ENCODE peak calls at places on chromosomes 3 and 15, in eight cellular contexts. One of them, this sample, is unnamed. For H3K4me1, the result is how much of the 10 kb centered on the place peaks cover.

GRCh38 chr3:195020921-195021320 is 250.0 kb downstream of the XXYLT1 start:
- DNase-seq in trophoblast cell: no peak
- DNase-seq in body of pancreas: no peak
- DNase-seq in iPS DF 6.9: no peak
- DNase-seq in ovary: no peak
- DNase-seq in A549: no peak
- DNase-seq in CD4-positive, alpha-beta memory T cell: no peak
- DNase-seq in psoas muscle: no peak
- DNase-seq in this sample: no peak

GRCh38 chr3:43776101-43776500 is 85.4 kb downstream of the ABHD5 start:
- DNase-seq in CD4-positive, alpha-beta memory T cell: no peak
- DNase-seq in A549: no peak
- DNase-seq in psoas muscle: no peak
- DNase-seq in trophoblast cell: no peak
- DNase-seq in iPS DF 6.9: no peak
- DNase-seq in ovary: no peak
- DNase-seq in body of pancreas: no peak
- DNase-seq in this sample: no peak

GRCh38 chr3:170493712-170494182 is 75.1 kb downstream of the CLDN11 start:
- DNase-seq in body of pancreas: no peak
- DNase-seq in A549: no peak
- DNase-seq in ovary: peak
- DNase-seq in iPS DF 6.9: no peak
- DNase-seq in CD4-positive, alpha-beta memory T cell: no peak
- DNase-seq in trophoblast cell: peak
- DNase-seq in psoas muscle: no peak
- DNase-seq in this sample: no peak

GRCh38 chr3:136979204-136979603 is 21.4 kb downstream of the IL20RB start:
- DNase-seq in ovary: no peak
- DNase-seq in body of pancreas: no peak
- DNase-seq in trophoblast cell: no peak
- DNase-seq in psoas muscle: no peak
- DNase-seq in CD4-positive, alpha-beta memory T cell: no peak
- DNase-seq in A549: no peak
- DNase-seq in iPS DF 6.9: no peak
- DNase-seq in this sample: no peak

GRCh38 chr3:56309465-56309864 is 158.8 kb downstream of the ERC2 start:
- DNase-seq in A549: no peak
- DNase-seq in trophoblast cell: no peak
- DNase-seq in ovary: no peak
- DNase-seq in body of pancreas: no peak
- DNase-seq in CD4-positive, alpha-beta memory T cell: no peak
- DNase-seq in iPS DF 6.9: no peak
- DNase-seq in psoas muscle: no peak
- DNase-seq in this sample: no peak

GRCh38 chr15:40990080-40990479 is 36.8 kb downstream of the CHAC1 start:
- DNase-seq in A549: no peak
- DNase-seq in psoas muscle: no peak
- DNase-seq in ovary: no peak
- DNase-seq in iPS DF 6.9: no peak
- DNase-seq in trophoblast cell: no peak
- DNase-seq in body of pancreas: no peak
- DNase-seq in CD4-positive, alpha-beta memory T cell: no peak
- DNase-seq in this sample: no peak

GRCh38 chr3:136106101-136106500 is 90.0 kb downstream of the MSL2 start:
- DNase-seq in trophoblast cell: peak
- DNase-seq in A549: no peak
- DNase-seq in ovary: no peak
- DNase-seq in psoas muscle: no peak
- DNase-seq in body of pancreas: no peak
- DNase-seq in iPS DF 6.9: no peak
- DNase-seq in CD4-positive, alpha-beta memory T cell: no peak
- DNase-seq in this sample: no peak

GRCh38 chr3:112090899-112091586 is 4.9 kb downstream of the C3orf52 start:
- DNase-seq in psoas muscle: no peak
- DNase-seq in ovary: no peak
- DNase-seq in A549: no peak
- DNase-seq in trophoblast cell: peak
- DNase-seq in CD4-positive, alpha-beta memory T cell: no peak
- DNase-seq in iPS DF 6.9: no peak
- DNase-seq in body of pancreas: peak
- DNase-seq in this sample: no peak

GRCh38 chr3:159763466-159764210 is 225.0 kb upstream of the IL12A start:
- DNase-seq in A549: peak
- DNase-seq in iPS DF 6.9: no peak
- DNase-seq in ovary: peak
- DNase-seq in trophoblast cell: peak
- DNase-seq in psoas muscle: peak
- DNase-seq in body of pancreas: peak
- DNase-seq in CD4-positive, alpha-beta memory T cell: no peak
- DNase-seq in this sample: peak

GRCh38 chr3:106025151-106025722 is 156.4 kb upstream of the CBLB start:
- DNase-seq in CD4-positive, alpha-beta memory T cell: no peak
- DNase-seq in body of pancreas: peak
- DNase-seq in A549: no peak
- DNase-seq in ovary: no peak
- DNase-seq in psoas muscle: no peak
- DNase-seq in trophoblast cell: no peak
- DNase-seq in iPS DF 6.9: no peak
- DNase-seq in this sample: peak

GRCh38 chr15:90249123-90249863 is at the start of gene TTLL13:
- DNase-seq in trophoblast cell: peak
- DNase-seq in ovary: peak
- DNase-seq in psoas muscle: peak
- DNase-seq in A549: peak
- DNase-seq in CD4-positive, alpha-beta memory T cell: peak
- DNase-seq in body of pancreas: peak
- DNase-seq in iPS DF 6.9: peak
- DNase-seq in this sample: peak

GRCh38 chr3:194675081-194675640 is 3.2 kb upstream of the LSG1 start:
- DNase-seq in A549: no peak
- DNase-seq in CD4-positive, alpha-beta memory T cell: no peak
- DNase-seq in ovary: no peak
- DNase-seq in iPS DF 6.9: no peak
- DNase-seq in trophoblast cell: no peak
- DNase-seq in body of pancreas: no peak
- DNase-seq in psoas muscle: no peak
- DNase-seq in this sample: no peak

GRCh38 chr3:165875644-165876043 is 38.4 kb upstream of the BCHE start:
- DNase-seq in psoas muscle: no peak
- DNase-seq in trophoblast cell: peak
- DNase-seq in CD4-positive, alpha-beta memory T cell: no peak
- DNase-seq in A549: no peak
- DNase-seq in iPS DF 6.9: no peak
- DNase-seq in ovary: no peak
- DNase-seq in body of pancreas: no peak
- DNase-seq in this sample: no peak

GRCh38 chr3:129934234-129935123 is 40.0 kb upstream of the TRH start:
- DNase-seq in trophoblast cell: peak
- DNase-seq in body of pancreas: peak
- DNase-seq in iPS DF 6.9: no peak
- DNase-seq in psoas muscle: no peak
- DNase-seq in ovary: peak
- DNase-seq in A549: peak
- DNase-seq in CD4-positive, alpha-beta memory T cell: no peak
- DNase-seq in this sample: no peak

GRCh38 chr15:89662893-89663673 is 7.8 kb upstream of the KIF7 start:
- DNase-seq in CD4-positive, alpha-beta memory T cell: no peak
- DNase-seq in body of pancreas: peak
- DNase-seq in ovary: peak
- DNase-seq in psoas muscle: peak
- DNase-seq in A549: no peak
- DNase-seq in iPS DF 6.9: no peak
- DNase-seq in trophoblast cell: peak
- DNase-seq in this sample: peak

GRCh38 chr3:17287006-17287689 is 402.4 kb downstream of the PLCL2 start:
- DNase-seq in trophoblast cell: no peak
- DNase-seq in body of pancreas: no peak
- DNase-seq in A549: no peak
- DNase-seq in psoas muscle: no peak
- DNase-seq in CD4-positive, alpha-beta memory T cell: no peak
- DNase-seq in iPS DF 6.9: no peak
- DNase-seq in ovary: no peak
- DNase-seq in this sample: no peak

GRCh38 chr3:66253790-66254620 is 33.2 kb downstream of the SLC25A26 start:
- DNase-seq in ovary: no peak
- DNase-seq in iPS DF 6.9: peak
- DNase-seq in trophoblast cell: peak
- DNase-seq in body of pancreas: no peak
- DNase-seq in A549: no peak
- DNase-seq in CD4-positive, alpha-beta memory T cell: no peak
- DNase-seq in psoas muscle: no peak
- DNase-seq in this sample: no peak

GRCh38 chr15:35713733-35714132 is 167.8 kb upstream of the DPH6 start:
- DNase-seq in A549: no peak
- DNase-seq in ovary: no peak
- DNase-seq in body of pancreas: no peak
- DNase-seq in psoas muscle: no peak
- DNase-seq in CD4-positive, alpha-beta memory T cell: no peak
- DNase-seq in iPS DF 6.9: no peak
- DNase-seq in trophoblast cell: peak
- DNase-seq in this sample: no peak

GRCh38 chr3:159854500-159855124 is 134.0 kb upstream of the IL12A start:
- DNase-seq in CD4-positive, alpha-beta memory T cell: no peak
- DNase-seq in ovary: no peak
- DNase-seq in psoas muscle: peak
- DNase-seq in trophoblast cell: peak
- DNase-seq in iPS DF 6.9: no peak
- DNase-seq in body of pancreas: no peak
- DNase-seq in A549: peak
- DNase-seq in this sample: peak

GRCh38 chr3:176584413-176585176 is 612.7 kb downstream of the TBL1XR1 start:
- DNase-seq in A549: no peak
- DNase-seq in trophoblast cell: no peak
- DNase-seq in iPS DF 6.9: no peak
- DNase-seq in psoas muscle: no peak
- DNase-seq in ovary: no peak
- DNase-seq in CD4-positive, alpha-beta memory T cell: no peak
- DNase-seq in body of pancreas: no peak
- DNase-seq in this sample: no peak

GRCh38 chr3:32857921-32858320 is 40.1 kb downstream of the TRIM71 start:
- DNase-seq in CD4-positive, alpha-beta memory T cell: no peak
- DNase-seq in trophoblast cell: no peak
- DNase-seq in ovary: no peak
- DNase-seq in psoas muscle: no peak
- DNase-seq in A549: no peak
- DNase-seq in body of pancreas: no peak
- DNase-seq in iPS DF 6.9: no peak
- DNase-seq in this sample: no peak

GRCh38 chr3:196422976-196423781 is 9.0 kb downstream of the UBXN7 start:
- DNase-seq in body of pancreas: peak
- DNase-seq in CD4-positive, alpha-beta memory T cell: no peak
- DNase-seq in ovary: peak
- DNase-seq in psoas muscle: peak
- DNase-seq in trophoblast cell: no peak
- DNase-seq in A549: no peak
- DNase-seq in iPS DF 6.9: no peak
- DNase-seq in this sample: peak

DNA sequence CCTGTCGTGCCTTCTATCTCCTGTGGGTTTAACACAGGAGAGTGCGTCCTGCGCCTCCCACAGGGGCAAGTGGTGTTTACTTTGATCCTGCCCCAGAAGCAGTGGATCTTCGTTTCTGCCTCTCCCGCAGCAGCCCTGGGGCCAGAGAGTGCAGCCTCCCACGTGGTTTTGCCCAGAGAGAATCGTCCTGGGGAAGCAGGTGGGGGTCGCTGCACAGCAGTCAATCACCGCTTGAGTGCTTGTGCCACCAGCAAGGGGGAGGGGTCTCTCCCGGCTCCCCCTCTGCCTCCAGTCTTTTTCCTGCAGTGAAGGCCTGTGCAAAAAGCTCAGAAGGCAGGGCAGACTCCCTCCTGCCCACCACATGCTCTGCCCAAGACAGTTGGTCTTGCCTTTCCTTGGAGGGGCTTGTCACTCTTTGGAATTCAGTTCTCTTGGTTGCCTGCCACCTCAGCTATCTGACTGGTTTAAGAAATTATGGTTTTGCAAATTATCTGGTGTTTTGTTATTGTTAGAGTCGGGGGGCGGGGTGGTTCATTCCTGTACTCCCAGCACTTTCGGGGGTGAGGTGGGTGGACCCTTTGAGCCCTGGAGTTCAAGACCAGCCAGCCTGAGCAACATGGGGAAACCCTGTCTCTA is 26.9 kb downstream of the STOML1 start:
- DNase-seq in CD4-positive, alpha-beta memory T cell: no peak
- DNase-seq in iPS DF 6.9: no peak
- DNase-seq in body of pancreas: no peak
- DNase-seq in A549: no peak
- DNase-seq in psoas muscle: no peak
- DNase-seq in ovary: no peak
- DNase-seq in trophoblast cell: no peak
- DNase-seq in this sample: no peak
- H3K4me3 ChIP-seq in CD4-positive, alpha-beta memory T cell: no peak
- H3K4me3 ChIP-seq in iPS DF 6.9: no peak
- H3K4me3 ChIP-seq in body of pancreas: no peak
- H3K4me3 ChIP-seq in A549: no peak
- H3K4me3 ChIP-seq in psoas muscle: no peak
- H3K4me3 ChIP-seq in ovary: no peak
- H3K4me3 ChIP-seq in trophoblast cell: no peak
- H3K4me3 ChIP-seq in this sample: no peak

GRCh38 chr3:71168043-71168720 is 415.3 kb downstream of the FOXP1 start:
- DNase-seq in ovary: no peak
- DNase-seq in A549: no peak
- DNase-seq in body of pancreas: no peak
- DNase-seq in CD4-positive, alpha-beta memory T cell: no peak
- DNase-seq in psoas muscle: no peak
- DNase-seq in iPS DF 6.9: no peak
- DNase-seq in trophoblast cell: peak
- DNase-seq in this sample: no peak
- H3K4me1 ChIP-seq in ovary: under half
- H3K4me1 ChIP-seq in A549: under half
- H3K4me1 ChIP-seq in body of pancreas: under half
- H3K4me1 ChIP-seq in CD4-positive, alpha-beta memory T cell: under half
- H3K4me1 ChIP-seq in psoas muscle: under half
- H3K4me1 ChIP-seq in iPS DF 6.9: under half
- H3K4me1 ChIP-seq in trophoblast cell: under half
- H3K4me1 ChIP-seq in this sample: under half

DNA sequence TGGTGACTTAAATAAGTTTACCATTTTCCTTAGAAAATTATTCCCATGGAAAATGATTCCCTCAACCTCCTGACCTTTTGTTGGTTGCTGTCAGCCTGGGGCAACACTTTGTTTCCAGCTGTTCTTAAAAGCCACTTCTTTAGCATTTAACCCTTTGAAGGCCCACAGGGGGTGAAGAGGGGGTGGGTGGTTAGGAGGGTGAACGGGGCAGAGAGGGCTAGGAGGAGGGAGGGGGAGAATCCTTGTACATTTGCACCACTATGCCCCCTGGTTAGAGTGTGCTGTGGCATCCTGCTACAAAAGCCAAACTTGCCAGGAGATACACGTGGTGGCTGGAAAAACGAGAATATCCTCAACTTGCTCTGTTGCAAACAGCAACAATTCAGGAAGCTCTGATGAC is 273.2 kb upstream of the RGMA start:
- DNase-seq in A549: no peak
- DNase-seq in trophoblast cell: no peak
- DNase-seq in iPS DF 6.9: no peak
- DNase-seq in CD4-positive, alpha-beta memory T cell: no peak
- DNase-seq in body of pancreas: no peak
- DNase-seq in psoas muscle: no peak
- DNase-seq in ovary: no peak
- DNase-seq in this sample: no peak
- H3K4me3 ChIP-seq in A549: no peak
- H3K4me3 ChIP-seq in trophoblast cell: no peak
- H3K4me3 ChIP-seq in iPS DF 6.9: no peak
- H3K4me3 ChIP-seq in CD4-positive, alpha-beta memory T cell: no peak
- H3K4me3 ChIP-seq in body of pancreas: no peak
- H3K4me3 ChIP-seq in psoas muscle: no peak
- H3K4me3 ChIP-seq in ovary: no peak
- H3K4me3 ChIP-seq in this sample: no peak

GRCh38 chr15:95902606-95903005 is 427.9 kb upstream of the NR2F2 start:
- DNase-seq in CD4-positive, alpha-beta memory T cell: no peak
- DNase-seq in ovary: no peak
- DNase-seq in iPS DF 6.9: no peak
- DNase-seq in psoas muscle: no peak
- DNase-seq in trophoblast cell: no peak
- DNase-seq in body of pancreas: no peak
- DNase-seq in A549: no peak
- DNase-seq in this sample: no peak
- H3K4me1 ChIP-seq in CD4-positive, alpha-beta memory T cell: under half
- H3K4me1 ChIP-seq in ovary: under half
- H3K4me1 ChIP-seq in iPS DF 6.9: under half
- H3K4me1 ChIP-seq in psoas muscle: under half
- H3K4me1 ChIP-seq in trophoblast cell: under half
- H3K4me1 ChIP-seq in body of pancreas: under half
- H3K4me1 ChIP-seq in A549: under half
- H3K4me1 ChIP-seq in this sample: under half

This sample was measured in right cardiac atrium.